ENCODE peak calls at places on chromosomes 1 and 21, in nine cellular contexts. One of them, this sample, is unnamed. For H3K4me1 and H3K9me3, the result is how much of the 10 kb centered on the place peaks cover.

GRCh38 chr1:41019353-41019745 is 2.2 kb downstream of the SLFNL1 start:
- DNase-seq in SK-N-SH: peak
- DNase-seq in A549: no peak
- DNase-seq in K562: no peak
- DNase-seq in esophagus muscularis mucosa: no peak
- DNase-seq in stomach: no peak
- DNase-seq in tibial nerve: no peak
- DNase-seq in GM12878: no peak
- DNase-seq in transverse colon: no peak
- DNase-seq in this sample: no peak

GRCh38 chr21:27269646-27270045 is 302.8 kb upstream of the ADAMTS5 start:
- DNase-seq in SK-N-SH: no peak
- DNase-seq in A549: no peak
- DNase-seq in K562: no peak
- DNase-seq in esophagus muscularis mucosa: no peak
- DNase-seq in stomach: no peak
- DNase-seq in tibial nerve: no peak
- DNase-seq in GM12878: no peak
- DNase-seq in transverse colon: no peak
- DNase-seq in this sample: no peak

GRCh38 chr1:52943876-52944275 is 16.8 kb downstream of the SCP2 start:
- DNase-seq in SK-N-SH: no peak
- DNase-seq in A549: no peak
- DNase-seq in K562: no peak
- DNase-seq in esophagus muscularis mucosa: no peak
- DNase-seq in stomach: no peak
- DNase-seq in tibial nerve: no peak
- DNase-seq in GM12878: no peak
- DNase-seq in transverse colon: no peak
- DNase-seq in this sample: no peak

GRCh38 chr1:173954179-173954578 is 37.1 kb upstream of the SERPINC1 start:
- DNase-seq in SK-N-SH: no peak
- DNase-seq in A549: no peak
- DNase-seq in K562: no peak
- DNase-seq in esophagus muscularis mucosa: no peak
- DNase-seq in stomach: no peak
- DNase-seq in tibial nerve: no peak
- DNase-seq in GM12878: no peak
- DNase-seq in transverse colon: no peak
- DNase-seq in this sample: no peak

GRCh38 chr1:224745924-224746323 is 129.8 kb downstream of the CNIH3 start:
- DNase-seq in SK-N-SH: no peak
- DNase-seq in A549: no peak
- DNase-seq in K562: no peak
- DNase-seq in esophagus muscularis mucosa: no peak
- DNase-seq in stomach: no peak
- DNase-seq in tibial nerve: no peak
- DNase-seq in GM12878: peak
- DNase-seq in transverse colon: no peak
- DNase-seq in this sample: no peak

GRCh38 chr1:160752926-160753325 is 13.9 kb downstream of the SLAMF7 start:
- DNase-seq in SK-N-SH: no peak
- DNase-seq in A549: no peak
- DNase-seq in K562: no peak
- DNase-seq in esophagus muscularis mucosa: no peak
- DNase-seq in stomach: no peak
- DNase-seq in tibial nerve: no peak
- DNase-seq in GM12878: no peak
- DNase-seq in transverse colon: no peak
- DNase-seq in this sample: no peak

GRCh38 chr1:229309074-229309473 is 33.8 kb downstream of the CCSAP start:
- DNase-seq in SK-N-SH: no peak
- DNase-seq in A549: no peak
- DNase-seq in K562: no peak
- DNase-seq in esophagus muscularis mucosa: no peak
- DNase-seq in stomach: no peak
- DNase-seq in tibial nerve: no peak
- DNase-seq in GM12878: no peak
- DNase-seq in transverse colon: no peak
- DNase-seq in this sample: no peak

GRCh38 chr1:37808369-37809319 is 636 bp upstream of the YRDC start:
- DNase-seq in SK-N-SH: peak
- DNase-seq in A549: peak
- DNase-seq in K562: peak
- DNase-seq in esophagus muscularis mucosa: peak
- DNase-seq in stomach: peak
- DNase-seq in tibial nerve: no peak
- DNase-seq in GM12878: no peak
- DNase-seq in transverse colon: peak
- DNase-seq in this sample: peak

GRCh38 chr1:53995683-53996082 is 22.3 kb downstream of the LDLRAD1 start:
- DNase-seq in SK-N-SH: no peak
- DNase-seq in A549: no peak
- DNase-seq in K562: no peak
- DNase-seq in esophagus muscularis mucosa: no peak
- DNase-seq in stomach: no peak
- DNase-seq in tibial nerve: no peak
- DNase-seq in GM12878: no peak
- DNase-seq in transverse colon: no peak
- DNase-seq in this sample: no peak

GRCh38 chr1:93669369-93669768 is 12.3 kb downstream of the BCAR3 start:
- DNase-seq in SK-N-SH: no peak
- DNase-seq in A549: no peak
- DNase-seq in K562: no peak
- DNase-seq in esophagus muscularis mucosa: no peak
- DNase-seq in stomach: no peak
- DNase-seq in tibial nerve: no peak
- DNase-seq in GM12878: no peak
- DNase-seq in transverse colon: no peak
- DNase-seq in this sample: no peak

GRCh38 chr1:20992327-20993056 is 184.2 kb downstream of the EIF4G3 start:
- DNase-seq in SK-N-SH: no peak
- DNase-seq in A549: no peak
- DNase-seq in K562: no peak
- DNase-seq in esophagus muscularis mucosa: no peak
- DNase-seq in stomach: no peak
- DNase-seq in tibial nerve: no peak
- DNase-seq in GM12878: no peak
- DNase-seq in transverse colon: no peak
- DNase-seq in this sample: no peak

GRCh38 chr1:41682149-41682548 is 197.7 kb upstream of the EDN2 start:
- DNase-seq in SK-N-SH: no peak
- DNase-seq in A549: no peak
- DNase-seq in K562: no peak
- DNase-seq in esophagus muscularis mucosa: no peak
- DNase-seq in stomach: no peak
- DNase-seq in tibial nerve: no peak
- DNase-seq in GM12878: no peak
- DNase-seq in transverse colon: no peak
- DNase-seq in this sample: no peak

GRCh38 chr1:19110266-19110927 is 99.7 kb downstream of the UBR4 start:
- DNase-seq in SK-N-SH: no peak
- DNase-seq in A549: no peak
- DNase-seq in K562: no peak
- DNase-seq in esophagus muscularis mucosa: no peak
- DNase-seq in stomach: no peak
- DNase-seq in tibial nerve: no peak
- DNase-seq in GM12878: no peak
- DNase-seq in transverse colon: no peak
- DNase-seq in this sample: no peak

GRCh38 chr1:55669308-55669707 is 454.1 kb upstream of the USP24 start:
- DNase-seq in SK-N-SH: no peak
- DNase-seq in A549: no peak
- DNase-seq in K562: no peak
- DNase-seq in esophagus muscularis mucosa: no peak
- DNase-seq in stomach: no peak
- DNase-seq in tibial nerve: peak
- DNase-seq in GM12878: no peak
- DNase-seq in transverse colon: no peak
- DNase-seq in this sample: peak

GRCh38 chr1:161402446-161402845 is 34.8 kb upstream of the CFAP126 start:
- DNase-seq in SK-N-SH: no peak
- DNase-seq in A549: no peak
- DNase-seq in K562: no peak
- DNase-seq in esophagus muscularis mucosa: no peak
- DNase-seq in stomach: no peak
- DNase-seq in tibial nerve: no peak
- DNase-seq in GM12878: no peak
- DNase-seq in transverse colon: no peak
- DNase-seq in this sample: no peak

GRCh38 chr1:61424382-61424781 is 300.6 kb downstream of the TM2D1 start:
- DNase-seq in SK-N-SH: no peak
- DNase-seq in A549: no peak
- DNase-seq in K562: no peak
- DNase-seq in esophagus muscularis mucosa: peak
- DNase-seq in stomach: no peak
- DNase-seq in tibial nerve: no peak
- DNase-seq in GM12878: no peak
- DNase-seq in transverse colon: no peak
- DNase-seq in this sample: no peak

GRCh38 chr1:4778056-4778455 is 123.6 kb downstream of the AJAP1 start:
- DNase-seq in SK-N-SH: peak
- DNase-seq in A549: peak
- DNase-seq in K562: peak
- DNase-seq in esophagus muscularis mucosa: no peak
- DNase-seq in stomach: no peak
- DNase-seq in tibial nerve: peak
- DNase-seq in GM12878: no peak
- DNase-seq in transverse colon: no peak
- DNase-seq in this sample: peak

GRCh38 chr21:33402011-33402979 is 918 bp upstream of the IFNGR2 start:
- DNase-seq in SK-N-SH: peak
- DNase-seq in A549: no peak
- DNase-seq in K562: no peak
- DNase-seq in esophagus muscularis mucosa: peak
- DNase-seq in stomach: peak
- DNase-seq in tibial nerve: peak
- DNase-seq in GM12878: no peak
- DNase-seq in transverse colon: peak
- DNase-seq in this sample: peak

GRCh38 chr1:39649786-39650185 is 10.3 kb upstream of the HEYL start:
- DNase-seq in SK-N-SH: no peak
- DNase-seq in A549: no peak
- DNase-seq in K562: no peak
- DNase-seq in esophagus muscularis mucosa: no peak
- DNase-seq in stomach: no peak
- DNase-seq in tibial nerve: no peak
- DNase-seq in GM12878: no peak
- DNase-seq in transverse colon: no peak
- DNase-seq in this sample: no peak

GRCh38 chr1:39648496-39648895 is 9.1 kb upstream of the HEYL start:
- DNase-seq in SK-N-SH: no peak
- DNase-seq in A549: no peak
- DNase-seq in K562: no peak
- DNase-seq in esophagus muscularis mucosa: no peak
- DNase-seq in stomach: no peak
- DNase-seq in tibial nerve: no peak
- DNase-seq in GM12878: no peak
- DNase-seq in transverse colon: no peak
- DNase-seq in this sample: no peak

GRCh38 chr1:39645411-39646043 is 6.1 kb upstream of the HEYL start:
- DNase-seq in SK-N-SH: no peak
- DNase-seq in A549: no peak
- DNase-seq in K562: no peak
- DNase-seq in esophagus muscularis mucosa: no peak
- DNase-seq in stomach: no peak
- DNase-seq in tibial nerve: no peak
- DNase-seq in GM12878: no peak
- DNase-seq in transverse colon: no peak
- DNase-seq in this sample: no peak

GRCh38 chr1:39646232-39647081 is 7.0 kb upstream of the HEYL start:
- DNase-seq in SK-N-SH: peak
- DNase-seq in A549: no peak
- DNase-seq in K562: peak
- DNase-seq in esophagus muscularis mucosa: no peak
- DNase-seq in stomach: no peak
- DNase-seq in tibial nerve: peak
- DNase-seq in GM12878: no peak
- DNase-seq in transverse colon: peak
- DNase-seq in this sample: peak

GRCh38 chr1:39647247-39647646 is 7.8 kb upstream of the HEYL start:
- DNase-seq in SK-N-SH: no peak
- DNase-seq in A549: no peak
- DNase-seq in K562: no peak
- DNase-seq in esophagus muscularis mucosa: no peak
- DNase-seq in stomach: no peak
- DNase-seq in tibial nerve: no peak
- DNase-seq in GM12878: no peak
- DNase-seq in transverse colon: no peak
- DNase-seq in this sample: no peak
- H3K4me1 ChIP-seq in SK-N-SH: under half
- H3K4me1 ChIP-seq in A549: under half
- H3K4me1 ChIP-seq in K562: under half
- H3K4me1 ChIP-seq in esophagus muscularis mucosa: under half
- H3K4me1 ChIP-seq in stomach: under half
- H3K4me1 ChIP-seq in tibial nerve: under half
- H3K4me1 ChIP-seq in GM12878: under half
- H3K4me1 ChIP-seq in transverse colon: under half
- H3K4me1 ChIP-seq in this sample: under half

GRCh38 chr21:18614327-18614726 is 210.7 kb upstream of the TMPRSS15 start:
- DNase-seq in SK-N-SH: no peak
- DNase-seq in A549: no peak
- DNase-seq in K562: no peak
- DNase-seq in esophagus muscularis mucosa: no peak
- DNase-seq in stomach: no peak
- DNase-seq in tibial nerve: no peak
- DNase-seq in GM12878: no peak
- DNase-seq in transverse colon: no peak
- DNase-seq in this sample: no peak
- TF ChIP-seq EP300 in SK-N-SH: no peak
- TF ChIP-seq EP300 in A549: no peak
- TF ChIP-seq EP300 in K562: no peak
- TF ChIP-seq EP300 in esophagus muscularis mucosa: no peak
- TF ChIP-seq EP300 in stomach: no peak
- TF ChIP-seq EP300 in tibial nerve: no peak
- TF ChIP-seq EP300 in GM12878: no peak
- TF ChIP-seq EP300 in transverse colon: no peak
- TF ChIP-seq EP300 in this sample: no peak

GRCh38 chr1:84190455-84190854 is 46.4 kb downstream of the PRKACB start:
- DNase-seq in SK-N-SH: no peak
- DNase-seq in A549: no peak
- DNase-seq in K562: no peak
- DNase-seq in esophagus muscularis mucosa: no peak
- DNase-seq in stomach: no peak
- DNase-seq in tibial nerve: no peak
- DNase-seq in GM12878: no peak
- DNase-seq in transverse colon: no peak
- DNase-seq in this sample: no peak
- H3K9me3 ChIP-seq in SK-N-SH: under half
- H3K9me3 ChIP-seq in A549: under half
- H3K9me3 ChIP-seq in K562: under half
- H3K9me3 ChIP-seq in esophagus muscularis mucosa: under half
- H3K9me3 ChIP-seq in stomach: under half
- H3K9me3 ChIP-seq in tibial nerve: under half
- H3K9me3 ChIP-seq in GM12878: under half
- H3K9me3 ChIP-seq in transverse colon: under half
- H3K9me3 ChIP-seq in this sample: under half

DNA sequence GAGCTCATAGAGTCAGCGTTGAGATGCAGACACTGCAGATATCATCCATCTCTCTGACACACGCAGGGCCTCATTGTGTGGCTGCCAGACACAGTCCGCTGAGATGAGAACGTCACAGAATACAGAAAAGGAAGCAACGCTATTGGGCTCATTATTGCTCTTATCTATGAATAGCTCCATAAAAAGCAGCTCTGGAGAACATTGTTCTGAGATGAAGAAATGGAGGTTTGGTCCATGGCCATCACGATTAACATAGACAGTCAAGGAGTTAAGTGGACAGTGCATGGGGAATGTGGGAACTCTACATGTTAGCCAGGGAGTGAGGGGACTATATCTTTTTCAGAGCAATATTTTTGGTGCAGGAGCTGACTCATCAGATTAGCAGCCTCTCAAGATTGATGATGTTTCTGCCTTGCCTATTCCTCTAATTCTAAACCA is 771.6 kb upstream of the CXADR start:
- DNase-seq in SK-N-SH: peak
- DNase-seq in A549: no peak
- DNase-seq in K562: no peak
- DNase-seq in esophagus muscularis mucosa: no peak
- DNase-seq in stomach: no peak
- DNase-seq in tibial nerve: no peak
- DNase-seq in GM12878: no peak
- DNase-seq in transverse colon: no peak
- DNase-seq in this sample: peak
- H3K4me1 ChIP-seq in SK-N-SH: under half
- H3K4me1 ChIP-seq in A549: under half
- H3K4me1 ChIP-seq in K562: under half
- H3K4me1 ChIP-seq in esophagus muscularis mucosa: under half
- H3K4me1 ChIP-seq in stomach: under half
- H3K4me1 ChIP-seq in tibial nerve: under half
- H3K4me1 ChIP-seq in GM12878: under half
- H3K4me1 ChIP-seq in transverse colon: under half
- H3K4me1 ChIP-seq in this sample: under half

This sample was measured in ovary.